ENCODE peak calls at places on chromosomes 12 and 14, in seven cellular contexts. I, J, C, L, F, D and E are unnamed samples.

GRCh38 chr12:65156366-65156831 is 13.0 kb upstream of the LEMD3 start:
- DNase-seq in I (no peak), J (no peak), C (no peak), L (no peak), F (peak; percentile 8), D (no peak), E (no peak)

GRCh38 chr12:46370792-46371717 is 1.5 kb downstream of the SLC38A2 start:
- DNase-seq in I (no peak), J (peak; percentile 57), C (peak; percentile 95), L (peak; percentile 96), F (peak; percentile 77), D (peak; percentile 92), E (peak; percentile 93)

GRCh38 chr12:666766-667308 is 3.6 kb upstream of the NINJ2 start:
- DNase-seq in I (no peak), J (no peak), C (no peak), L (peak; percentile 51), F (peak; percentile 73), D (no peak), E (no peak)

GRCh38 chr12:65532744-65533143 is 254.3 kb downstream of the MSRB3 start:
- DNase-seq in I (peak; percentile 80), J (peak; percentile 84), C (no peak), L (no peak), F (peak; percentile 85), D (no peak), E (peak; percentile 90)

GRCh38 chr12:93674386-93674785 is 2.8 kb upstream of the CRADD start:
- DNase-seq in I (no peak), J (no peak), C (no peak), L (no peak), F (no peak), D (no peak), E (no peak)

GRCh38 chr12:44385964-44386363 is 490.2 kb downstream of the NELL2 start:
- DNase-seq in I (no peak), J (no peak), C (no peak), L (no peak), F (no peak), D (no peak), E (no peak)

GRCh38 chr12:89796798-89797382 is 88.3 kb upstream of the ATP2B1 start:
- DNase-seq in I (no peak), J (no peak), C (no peak), L (no peak), F (no peak), D (no peak), E (no peak)

GRCh38 chr14:68394719-68395117 is 398.1 kb downstream of the ZFP36L1 start:
- DNase-seq in I (no peak), J (no peak), C (no peak), L (no peak), F (no peak), D (no peak), E (no peak)

GRCh38 chr14:84987042-84987441 is 542.9 kb upstream of the FLRT2 start:
- DNase-seq in I (no peak), J (no peak), C (no peak), L (no peak), F (no peak), D (no peak), E (no peak)

GRCh38 chr14:69643430-69644200 is 32.2 kb downstream of the SUSD6 start:
- DNase-seq in I (no peak), J (peak; percentile 62), C (no peak), L (no peak), F (peak; percentile 66), D (peak; percentile 64), E (peak; percentile 72)

DNA sequence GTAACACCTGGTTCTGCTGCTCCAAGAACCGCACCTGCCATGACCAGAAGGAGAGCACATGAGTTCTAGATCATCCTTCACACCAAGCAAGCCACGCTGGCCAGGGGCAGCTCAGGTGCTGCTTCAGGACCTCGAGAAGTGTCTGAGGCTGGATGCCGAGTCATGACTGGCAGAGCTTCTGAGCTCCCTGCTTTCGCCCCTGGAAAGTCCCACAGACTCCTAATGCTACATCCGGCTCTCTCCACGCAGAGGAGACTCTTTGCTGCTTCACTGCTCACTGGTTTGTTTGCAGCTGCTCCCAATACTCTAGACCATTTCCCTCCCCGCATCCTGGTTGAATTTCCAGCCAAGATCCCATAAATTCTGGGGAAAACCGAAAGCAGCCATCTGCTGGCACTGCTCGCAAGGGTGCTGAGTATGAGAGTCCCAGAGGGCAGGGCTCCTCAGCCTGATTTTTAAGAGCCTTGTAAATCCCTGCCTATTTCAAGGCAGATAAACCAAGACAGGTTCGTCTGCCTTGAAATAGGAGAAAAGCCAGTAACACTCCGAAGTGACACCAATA is 1.4 kb downstream of the KRT2 start:
- DNase-seq in I (no peak), J (no peak), C (peak; percentile 1), L (no peak), F (peak; percentile 6), D (no peak), E (no peak)
- H3K4me3 ChIP-seq in I (no peak overlapping the region), J (no peak overlapping the region), C (no peak overlapping the region), L (no peak overlapping the region), F (no peak overlapping the region), D (no peak overlapping the region), E (no peak overlapping the region)

GRCh38 chr14:54652188-54652889 is 85.4 kb downstream of the SAMD4A start:
- DNase-seq in I (peak; percentile 99), J (peak; percentile 98), C (peak; percentile 97), L (peak; percentile 96), F (peak; percentile 99), D (peak; percentile 84), E (peak; percentile 92)
- H3K4me3 ChIP-seq in I (peak overlapping the region; percentile 49), J (peak overlapping the region; percentile 24), C (no peak overlapping the region), L (peak overlapping the region; percentile 27), F (peak overlapping the region; percentile 42), D (peak overlapping the region; percentile 51), E (peak overlapping the region; percentile 57)

DNA sequence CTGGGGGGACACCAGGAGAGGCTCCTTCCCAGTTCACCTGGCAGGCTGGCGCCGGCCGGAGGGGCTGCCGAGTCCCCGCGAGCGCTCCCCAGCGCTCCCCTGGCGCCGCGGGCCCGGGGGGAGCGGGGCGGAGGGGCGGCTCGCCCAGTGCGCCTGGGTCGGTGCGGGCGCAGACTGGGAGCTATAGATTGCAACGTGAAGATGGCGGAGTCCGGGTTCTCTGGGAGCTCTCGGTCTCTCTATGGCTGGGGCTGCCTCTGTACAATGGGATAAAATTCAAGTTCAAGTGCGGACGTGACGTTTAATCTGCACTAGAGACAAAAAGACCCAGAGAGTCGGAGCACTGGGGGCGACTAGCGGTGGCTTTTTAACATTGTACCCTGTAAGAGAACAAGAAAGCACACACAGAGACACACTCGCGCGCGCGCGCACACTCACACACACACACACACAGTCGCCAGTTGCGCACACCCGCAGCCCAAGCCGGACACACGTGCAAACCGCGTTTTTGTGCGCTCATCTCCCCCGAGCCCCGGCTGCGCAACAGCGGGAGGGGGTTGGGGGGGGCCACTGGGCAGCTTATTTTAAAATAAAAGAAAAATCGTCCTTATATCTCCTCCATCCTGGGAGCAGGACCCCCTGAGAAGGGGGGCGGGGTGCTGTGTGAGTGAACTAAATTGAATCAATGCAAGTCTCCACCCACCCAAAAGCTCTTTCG is at the start of gene BCL11B:
- DNase-seq in I (peak; percentile 12), J (peak; percentile 81), C (peak; percentile 7), L (peak; percentile 99), F (peak; percentile 71), D (peak; percentile 35), E (peak; percentile 93)
- H3K4me3 ChIP-seq in I (peak within 1 kb of the TSS; percentile 53), J (peak within 1 kb of the TSS; percentile 51), C (peak within 1 kb of the TSS; percentile 75), L (peak within 1 kb of the TSS; percentile 85), F (peak within 1 kb of the TSS; percentile 27), D (peak within 1 kb of the TSS; percentile 58), E (peak within 1 kb of the TSS; percentile 67)

DNA sequence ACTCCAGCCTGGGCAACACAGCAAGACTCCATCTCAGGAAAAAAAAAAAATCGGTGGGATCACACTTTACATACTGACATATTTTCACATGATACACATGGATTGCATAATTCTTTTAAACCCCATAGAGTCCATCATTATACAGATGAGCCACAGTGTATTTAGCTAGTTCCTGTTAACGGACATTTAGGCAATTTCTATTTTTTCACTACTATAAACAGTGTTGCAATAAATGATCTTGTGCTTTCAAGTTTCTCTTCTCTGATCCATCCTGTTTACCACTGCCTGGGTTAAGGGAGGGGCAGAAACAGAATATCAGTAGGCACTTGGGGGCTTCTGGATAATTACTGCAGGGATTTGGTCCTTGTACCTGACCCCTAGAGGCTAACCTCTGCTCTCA is 43.4 kb upstream of the SPTLC2 start:
- DNase-seq in I (no peak), J (no peak), C (peak; percentile 34), L (no peak), F (no peak), D (no peak), E (no peak)
- H3K4me3 ChIP-seq in I (no peak overlapping the region), J (no peak overlapping the region), C (no peak overlapping the region), L (no peak overlapping the region), F (no peak overlapping the region), D (no peak overlapping the region), E (no peak overlapping the region)

GRCh38 chr14:101458536-101459391 is 102.5 kb upstream of the DIO3 start:
- DNase-seq in I (no peak), J (no peak), C (no peak), L (peak; percentile 19), F (no peak), D (no peak), E (no peak)
- H3K4me3 ChIP-seq in I (no peak overlapping the region), J (no peak overlapping the region), C (peak overlapping the region; percentile 61), L (peak overlapping the region; percentile 15), F (no peak overlapping the region), D (peak overlapping the region; percentile 28), E (no peak overlapping the region)

GRCh38 chr14:100710391-100711116 is 16.1 kb upstream of the DLK1 start:
- DNase-seq in I (no peak), J (no peak), C (no peak), L (no peak), F (no peak), D (no peak), E (no peak)
- H3K4me3 ChIP-seq in I (no peak overlapping the region), J (no peak overlapping the region), C (no peak overlapping the region), L (no peak overlapping the region), F (no peak overlapping the region), D (no peak overlapping the region), E (no peak overlapping the region)

GRCh38 chr14:94612580-94613554 is 676 bp downstream of the SERPINA3 start:
- DNase-seq in I (no peak), J (no peak), C (no peak), L (no peak), F (no peak), D (no peak), E (no peak)

GRCh38 chr14:94615254-94615653 is 3.1 kb downstream of the SERPINA3 start:
- DNase-seq in I (no peak), J (no peak), C (no peak), L (no peak), F (no peak), D (no peak), E (no peak)

GRCh38 chr14:94615823-94616570 is 3.8 kb downstream of the SERPINA3 start:
- DNase-seq in I (no peak), J (no peak), C (no peak), L (no peak), F (no peak), D (no peak), E (no peak)

GRCh38 chr14:94613720-94614644 is 1.8 kb downstream of the SERPINA3 start:
- DNase-seq in I (no peak), J (no peak), C (no peak), L (no peak), F (no peak), D (no peak), E (no peak)

DNA sequence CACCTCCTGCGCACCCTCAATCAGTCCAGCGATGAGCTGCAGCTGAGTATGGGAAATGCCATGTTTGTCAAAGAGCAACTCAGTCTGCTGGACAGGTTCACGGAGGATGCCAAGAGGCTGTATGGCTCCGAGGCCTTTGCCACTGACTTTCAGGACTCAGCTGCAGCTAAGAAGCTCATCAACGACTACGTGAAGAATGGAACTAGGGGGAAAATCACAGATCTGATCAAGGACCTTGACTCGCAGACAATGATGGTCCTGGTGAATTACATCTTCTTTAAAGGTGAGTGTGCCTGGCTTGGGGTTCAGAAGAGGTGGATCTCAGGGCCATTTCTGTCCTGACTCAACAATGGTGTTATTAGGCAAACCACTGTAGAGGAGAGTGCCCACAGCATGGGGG is 2.6 kb downstream of the SERPINA3 start:
- DNase-seq in I (no peak), J (no peak), C (no peak), L (no peak), F (no peak), D (no peak), E (no peak)
- H3K4me3 ChIP-seq in I (no peak overlapping the region), J (no peak overlapping the region), C (no peak overlapping the region), L (no peak overlapping the region), F (no peak overlapping the region), D (no peak overlapping the region), E (no peak overlapping the region)